ENCODE peak calls at places on chromosomes 16 and 17, in ten cellular contexts. One of them, this sample, is unnamed.

GRCh38 chr16:9661336-9661735 is 520.9 kb downstream of the GRIN2A start:
- DNase-seq in tibial artery: no peak
- DNase-seq in activated naive CD4-positive, alpha-beta T cell: no peak
- DNase-seq in T-cell: no peak
- DNase-seq in endodermal cell: no peak
- DNase-seq in ovary: no peak
- DNase-seq in HuH-7.5: no peak
- DNase-seq in stimulated activated CD8-positive, alpha-beta memory T cell treated with anti-CD3 and anti-CD28 coated beads, Interleukin-15, amount 100 ng/mL, for 1 hour: no peak
- DNase-seq in BJ: no peak
- DNase-seq in fibroblast of the aortic adventitia: no peak
- DNase-seq in this sample: no peak

GRCh38 chr17:21297026-21297520 is 12.6 kb downstream of the MAP2K3 start:
- DNase-seq in endodermal cell: no peak
- DNase-seq in BJ: no peak
- DNase-seq in T-cell: no peak
- DNase-seq in HuH-7.5: no peak
- DNase-seq in stimulated activated CD8-positive, alpha-beta memory T cell treated with anti-CD3 and anti-CD28 coated beads, Interleukin-15, amount 100 ng/mL, for 1 hour: no peak
- DNase-seq in activated naive CD4-positive, alpha-beta T cell: no peak
- DNase-seq in ovary: no peak
- DNase-seq in tibial artery: no peak
- DNase-seq in fibroblast of the aortic adventitia: no peak
- DNase-seq in this sample: no peak

GRCh38 chr16:84751241-84751640 is 51.4 kb downstream of the USP10 start:
- DNase-seq in BJ: no peak
- DNase-seq in HuH-7.5: no peak
- DNase-seq in endodermal cell: no peak
- DNase-seq in T-cell: no peak
- DNase-seq in tibial artery: no peak
- DNase-seq in activated naive CD4-positive, alpha-beta T cell: no peak
- DNase-seq in stimulated activated CD8-positive, alpha-beta memory T cell treated with anti-CD3 and anti-CD28 coated beads, Interleukin-15, amount 100 ng/mL, for 1 hour: no peak
- DNase-seq in fibroblast of the aortic adventitia: no peak
- DNase-seq in ovary: no peak
- DNase-seq in this sample: no peak

GRCh38 chr16:68319185-68319908 is 8.5 kb downstream of the PRMT7 start:
- DNase-seq in activated naive CD4-positive, alpha-beta T cell: no peak
- DNase-seq in endodermal cell: no peak
- DNase-seq in fibroblast of the aortic adventitia: no peak
- DNase-seq in T-cell: no peak
- DNase-seq in tibial artery: no peak
- DNase-seq in BJ: no peak
- DNase-seq in stimulated activated CD8-positive, alpha-beta memory T cell treated with anti-CD3 and anti-CD28 coated beads, Interleukin-15, amount 100 ng/mL, for 1 hour: no peak
- DNase-seq in HuH-7.5: no peak
- DNase-seq in ovary: no peak
- DNase-seq in this sample: no peak

GRCh38 chr16:15484662-15485061 is 50.3 kb downstream of the BMERB1 start:
- DNase-seq in T-cell: no peak
- DNase-seq in fibroblast of the aortic adventitia: no peak
- DNase-seq in HuH-7.5: no peak
- DNase-seq in BJ: no peak
- DNase-seq in tibial artery: no peak
- DNase-seq in activated naive CD4-positive, alpha-beta T cell: no peak
- DNase-seq in stimulated activated CD8-positive, alpha-beta memory T cell treated with anti-CD3 and anti-CD28 coated beads, Interleukin-15, amount 100 ng/mL, for 1 hour: no peak
- DNase-seq in ovary: no peak
- DNase-seq in endodermal cell: no peak
- DNase-seq in this sample: no peak

GRCh38 chr17:68906638-68907037 is 48.6 kb downstream of the ABCA8 start:
- DNase-seq in HuH-7.5: no peak
- DNase-seq in ovary: no peak
- DNase-seq in BJ: no peak
- DNase-seq in activated naive CD4-positive, alpha-beta T cell: no peak
- DNase-seq in tibial artery: no peak
- DNase-seq in T-cell: no peak
- DNase-seq in endodermal cell: peak; percentile 61
- DNase-seq in stimulated activated CD8-positive, alpha-beta memory T cell treated with anti-CD3 and anti-CD28 coated beads, Interleukin-15, amount 100 ng/mL, for 1 hour: no peak
- DNase-seq in fibroblast of the aortic adventitia: peak; percentile 57
- DNase-seq in this sample: no peak

GRCh38 chr17:44987194-44987882 is 19.2 kb upstream of the C1QL1 start:
- DNase-seq in ovary: peak; percentile 29
- DNase-seq in stimulated activated CD8-positive, alpha-beta memory T cell treated with anti-CD3 and anti-CD28 coated beads, Interleukin-15, amount 100 ng/mL, for 1 hour: no peak
- DNase-seq in BJ: no peak
- DNase-seq in fibroblast of the aortic adventitia: no peak
- DNase-seq in HuH-7.5: no peak
- DNase-seq in activated naive CD4-positive, alpha-beta T cell: no peak
- DNase-seq in T-cell: no peak
- DNase-seq in endodermal cell: peak; percentile 93
- DNase-seq in tibial artery: no peak
- DNase-seq in this sample: peak; percentile 90

GRCh38 chr17:73711184-73711583 is 66.9 kb upstream of the SDK2 start:
- DNase-seq in stimulated activated CD8-positive, alpha-beta memory T cell treated with anti-CD3 and anti-CD28 coated beads, Interleukin-15, amount 100 ng/mL, for 1 hour: no peak
- DNase-seq in fibroblast of the aortic adventitia: no peak
- DNase-seq in endodermal cell: no peak
- DNase-seq in HuH-7.5: no peak
- DNase-seq in tibial artery: no peak
- DNase-seq in activated naive CD4-positive, alpha-beta T cell: no peak
- DNase-seq in ovary: no peak
- DNase-seq in BJ: no peak
- DNase-seq in T-cell: no peak
- DNase-seq in this sample: no peak

This sample was measured in H9.